ENCODE peak calls at places on chromosome 10, in four cellular contexts. One of them, this sample, is unnamed.

GRCh38 chr10:86651021-86651471 is 3.3 kb upstream of the OPN4 start:
- DNase-seq in PC-9: no peak
- DNase-seq in hepatocyte: no peak
- DNase-seq in GM23248: no peak
- DNase-seq in this sample: no peak

GRCh38 chr10:114911052-114911697 is 26.8 kb upstream of the TRUB1 start:
- DNase-seq in PC-9: no peak
- DNase-seq in hepatocyte: no peak
- DNase-seq in GM23248: no peak
- DNase-seq in this sample: no peak

GRCh38 chr10:67976292-67977245 is 92.1 kb downstream of the SIRT1 start:
- DNase-seq in PC-9: no peak
- DNase-seq in hepatocyte: peak
- DNase-seq in GM23248: peak
- DNase-seq in this sample: no peak

GRCh38 chr10:79139124-79139835 is 70.5 kb downstream of the ZMIZ1 start:
- DNase-seq in PC-9: no peak
- DNase-seq in hepatocyte: peak
- DNase-seq in GM23248: peak
- DNase-seq in this sample: peak

GRCh38 chr10:73251683-73252444 is 580 bp downstream of the MRPS16 start:
- DNase-seq in PC-9: no peak
- DNase-seq in hepatocyte: peak
- DNase-seq in GM23248: peak
- DNase-seq in this sample: no peak

GRCh38 chr10:103685880-103686669 is 169.3 kb downstream of the SH3PXD2A start:
- DNase-seq in PC-9: peak
- DNase-seq in hepatocyte: peak
- DNase-seq in GM23248: peak
- DNase-seq in this sample: peak

GRCh38 chr10:4316166-4316810 is 509.7 kb upstream of the AKR1E2 start:
- DNase-seq in PC-9: no peak
- DNase-seq in hepatocyte: no peak
- DNase-seq in GM23248: peak
- DNase-seq in this sample: peak

GRCh38 chr10:4241724-4242345 is 456.8 kb upstream of the KLF6 start:
- DNase-seq in PC-9: peak
- DNase-seq in hepatocyte: peak
- DNase-seq in GM23248: peak
- DNase-seq in this sample: peak

GRCh38 chr10:27679996-27680395 is 65.6 kb downstream of the MKX start:
- DNase-seq in PC-9: no peak
- DNase-seq in hepatocyte: peak
- DNase-seq in GM23248: peak
- DNase-seq in this sample: peak

GRCh38 chr10:31136951-31137885 is 105.6 kb upstream of the ZNF438 start:
- DNase-seq in PC-9: no peak
- DNase-seq in hepatocyte: no peak
- DNase-seq in GM23248: peak
- DNase-seq in this sample: peak

GRCh38 chr10:75401569-75402485 is at the start of gene ZNF503:
- DNase-seq in PC-9: peak
- DNase-seq in hepatocyte: peak
- DNase-seq in GM23248: peak
- DNase-seq in this sample: peak

GRCh38 chr10:75547391-75548298 is 116.2 kb downstream of the LRMDA start:
- DNase-seq in PC-9: no peak
- DNase-seq in hepatocyte: peak
- DNase-seq in GM23248: peak
- DNase-seq in this sample: peak

GRCh38 chr10:1938317-1938716 is 201.0 kb upstream of the ADARB2 start:
- DNase-seq in PC-9: no peak
- DNase-seq in hepatocyte: no peak
- DNase-seq in GM23248: no peak
- DNase-seq in this sample: no peak

GRCh38 chr10:31059323-31059722 is 27.7 kb upstream of the ZNF438 start:
- DNase-seq in PC-9: no peak
- DNase-seq in hepatocyte: no peak
- DNase-seq in GM23248: peak
- DNase-seq in this sample: peak

GRCh38 chr10:109883859-109884771 is 39.2 kb downstream of the XPNPEP1 start:
- DNase-seq in PC-9: peak
- DNase-seq in hepatocyte: peak
- DNase-seq in GM23248: peak
- DNase-seq in this sample: peak

GRCh38 chr10:119358140-119358512 is 150.8 kb downstream of the GRK5 start:
- DNase-seq in PC-9: no peak
- DNase-seq in hepatocyte: no peak
- DNase-seq in GM23248: no peak
- DNase-seq in this sample: no peak

GRCh38 chr10:60955957-60956425 is 12.0 kb upstream of the RHOBTB1 start:
- DNase-seq in PC-9: peak
- DNase-seq in hepatocyte: peak
- DNase-seq in GM23248: peak
- DNase-seq in this sample: peak

GRCh38 chr10:71282323-71282680 is 36.8 kb upstream of the SLC29A3 start:
- DNase-seq in PC-9: no peak
- DNase-seq in hepatocyte: no peak
- DNase-seq in GM23248: no peak
- DNase-seq in this sample: no peak

GRCh38 chr10:131732631-131733127 is 168.1 kb upstream of the PPP2R2D start:
- DNase-seq in PC-9: no peak
- DNase-seq in hepatocyte: no peak
- DNase-seq in GM23248: no peak
- DNase-seq in this sample: no peak

GRCh38 chr10:96367470-96367869 is 8.7 kb upstream of the OPALIN start:
- DNase-seq in PC-9: no peak
- DNase-seq in hepatocyte: no peak
- DNase-seq in GM23248: no peak
- DNase-seq in this sample: no peak

GRCh38 chr10:78321500-78321899 is 287.8 kb downstream of the RPS24 start:
- DNase-seq in PC-9: no peak
- DNase-seq in hepatocyte: no peak
- DNase-seq in GM23248: no peak
- DNase-seq in this sample: no peak

GRCh38 chr10:5449823-5450222 is 37.5 kb downstream of the NET1 start:
- DNase-seq in PC-9: no peak
- DNase-seq in hepatocyte: peak
- DNase-seq in GM23248: peak
- DNase-seq in this sample: peak

GRCh38 chr10:99658622-99659030 is 683 bp upstream of the ENTPD7 start:
- DNase-seq in PC-9: no peak
- DNase-seq in hepatocyte: peak
- DNase-seq in GM23248: peak
- DNase-seq in this sample: no peak

GRCh38 chr10:269440-270074 is 134.3 kb downstream of the ZMYND11 start:
- DNase-seq in PC-9: no peak
- DNase-seq in hepatocyte: no peak
- DNase-seq in GM23248: no peak
- DNase-seq in this sample: no peak

GRCh38 chr10:130961506-130962239 is 349.8 kb downstream of the TCERG1L start:
- DNase-seq in PC-9: no peak
- DNase-seq in hepatocyte: no peak
- DNase-seq in GM23248: no peak
- DNase-seq in this sample: no peak

GRCh38 chr10:58180633-58181032 is 87.1 kb downstream of the IPMK start:
- DNase-seq in PC-9: peak
- DNase-seq in hepatocyte: no peak
- DNase-seq in GM23248: peak
- DNase-seq in this sample: no peak

GRCh38 chr10:3874988-3875841 is 90.2 kb upstream of the KLF6 start:
- DNase-seq in PC-9: no peak
- DNase-seq in hepatocyte: no peak
- DNase-seq in GM23248: no peak
- DNase-seq in this sample: no peak

GRCh38 chr10:21524131-21524525 is 1.4 kb downstream of the SKIDA1 start:
- DNase-seq in PC-9: no peak
- DNase-seq in hepatocyte: no peak
- DNase-seq in GM23248: no peak
- DNase-seq in this sample: no peak
- TF ChIP-seq EZH2 in PC-9: no peak
- TF ChIP-seq EZH2 in hepatocyte: no peak
- TF ChIP-seq EZH2 in GM23248: no peak
- TF ChIP-seq EZH2 in this sample: no peak

GRCh38 chr10:101226888-101227736 is 2.2 kb downstream of the LBX1 start:
- DNase-seq in PC-9: no peak
- DNase-seq in hepatocyte: no peak
- DNase-seq in GM23248: peak
- DNase-seq in this sample: no peak
- TF ChIP-seq EZH2 in PC-9: no peak
- TF ChIP-seq EZH2 in hepatocyte: peak
- TF ChIP-seq EZH2 in GM23248: peak
- TF ChIP-seq EZH2 in this sample: peak

DNA sequence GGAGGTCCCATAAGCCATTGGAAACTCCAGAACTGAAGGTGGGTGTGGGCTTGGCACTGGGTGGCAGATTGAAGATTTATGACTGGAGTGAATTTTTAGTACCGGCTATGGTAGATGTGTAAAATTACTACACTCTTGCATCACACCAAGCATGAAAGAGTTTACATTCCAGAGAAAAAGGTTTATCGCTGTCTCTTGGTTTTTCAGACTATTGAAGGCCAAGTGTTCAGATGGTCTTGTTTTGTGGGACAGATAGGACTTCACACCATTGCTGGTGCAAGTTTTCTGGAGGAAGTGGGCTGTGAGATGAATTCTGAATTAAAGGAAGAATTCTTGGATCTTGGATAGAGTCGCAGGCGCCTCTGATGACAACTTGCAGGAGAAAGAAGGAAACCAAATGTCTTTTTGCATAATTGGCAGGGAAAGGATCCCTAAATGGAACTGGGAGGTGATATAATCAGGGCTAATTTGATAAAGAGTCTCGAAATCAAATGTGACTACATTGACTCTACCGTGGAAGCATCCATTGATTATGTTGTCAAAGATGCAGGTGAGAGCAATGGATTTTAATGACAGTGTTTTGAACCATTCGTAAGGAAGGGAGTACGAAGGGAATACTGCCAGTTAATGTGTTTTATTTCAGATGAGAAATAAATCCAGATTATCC is 14.2 kb upstream of the NMT2 start:
- DNase-seq in PC-9: no peak
- DNase-seq in hepatocyte: peak
- DNase-seq in GM23248: peak
- DNase-seq in this sample: no peak
- TF ChIP-seq EZH2 in PC-9: no peak
- TF ChIP-seq EZH2 in hepatocyte: no peak
- TF ChIP-seq EZH2 in GM23248: no peak
- TF ChIP-seq EZH2 in this sample: no peak

GRCh38 chr10:81876253-81876731 is 1.3 kb downstream of the NRG3 start:
- DNase-seq in PC-9: no peak
- DNase-seq in hepatocyte: peak
- DNase-seq in GM23248: no peak
- DNase-seq in this sample: no peak
- TF ChIP-seq EZH2 in PC-9: no peak
- TF ChIP-seq EZH2 in hepatocyte: peak
- TF ChIP-seq EZH2 in GM23248: no peak
- TF ChIP-seq EZH2 in this sample: no peak

GRCh38 chr10:133087679-133088523 is at the start of gene ADGRA1:
- DNase-seq in PC-9: no peak
- DNase-seq in hepatocyte: peak
- DNase-seq in GM23248: peak
- DNase-seq in this sample: no peak
- TF ChIP-seq EZH2 in PC-9: no peak
- TF ChIP-seq EZH2 in hepatocyte: peak
- TF ChIP-seq EZH2 in GM23248: no peak
- TF ChIP-seq EZH2 in this sample: peak

DNA sequence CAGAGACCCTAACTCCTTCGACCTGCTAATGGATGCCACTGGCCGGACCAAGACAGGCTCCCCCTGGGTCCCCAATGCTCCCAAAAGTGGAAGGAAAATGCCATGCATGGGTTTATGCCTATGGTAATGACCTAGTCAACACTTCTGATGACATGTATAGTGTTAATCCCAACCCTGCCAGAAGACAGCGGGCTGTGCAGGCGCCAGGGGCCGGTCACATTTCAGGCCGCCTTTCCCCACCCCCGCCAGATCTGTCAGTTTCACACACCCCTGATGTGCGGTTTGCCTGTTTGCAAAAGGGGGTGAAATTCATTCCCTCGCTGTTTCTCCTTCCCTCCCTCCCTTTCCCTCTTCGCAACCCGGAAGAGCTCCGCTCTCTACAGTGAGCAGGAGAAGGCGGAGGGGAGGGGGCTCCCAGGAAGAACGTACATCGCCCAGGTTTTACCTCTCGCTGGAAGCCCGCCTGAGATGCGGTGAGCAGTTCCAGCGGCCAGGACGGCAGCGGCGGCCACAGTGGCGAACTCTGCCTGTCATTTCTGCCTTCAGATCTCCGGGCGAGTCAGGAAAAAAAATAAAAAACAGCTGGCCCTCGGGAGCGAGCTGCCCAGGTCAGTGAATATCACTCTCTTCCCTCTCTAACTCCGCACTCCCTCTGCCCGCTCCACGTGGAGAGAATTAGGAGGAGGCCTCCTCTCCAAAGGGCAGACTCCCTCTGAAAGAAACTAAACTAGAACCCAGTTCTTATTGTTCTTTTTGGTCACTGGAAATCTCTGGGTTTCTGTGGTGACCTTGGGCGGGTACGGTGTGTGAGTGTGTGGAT is 9.4 kb upstream of the GATA3 start:
- DNase-seq in PC-9: peak
- DNase-seq in hepatocyte: peak
- DNase-seq in GM23248: no peak
- DNase-seq in this sample: no peak
- TF ChIP-seq EZH2 in PC-9: no peak
- TF ChIP-seq EZH2 in hepatocyte: peak
- TF ChIP-seq EZH2 in GM23248: no peak
- TF ChIP-seq EZH2 in this sample: peak

GRCh38 chr10:125415964-125416363 is 255.6 kb upstream of the CTBP2 start:
- DNase-seq in PC-9: no peak
- DNase-seq in hepatocyte: no peak
- DNase-seq in GM23248: no peak
- DNase-seq in this sample: no peak
- TF ChIP-seq EZH2 in PC-9: no peak
- TF ChIP-seq EZH2 in hepatocyte: no peak
- TF ChIP-seq EZH2 in GM23248: no peak
- TF ChIP-seq EZH2 in this sample: no peak

DNA sequence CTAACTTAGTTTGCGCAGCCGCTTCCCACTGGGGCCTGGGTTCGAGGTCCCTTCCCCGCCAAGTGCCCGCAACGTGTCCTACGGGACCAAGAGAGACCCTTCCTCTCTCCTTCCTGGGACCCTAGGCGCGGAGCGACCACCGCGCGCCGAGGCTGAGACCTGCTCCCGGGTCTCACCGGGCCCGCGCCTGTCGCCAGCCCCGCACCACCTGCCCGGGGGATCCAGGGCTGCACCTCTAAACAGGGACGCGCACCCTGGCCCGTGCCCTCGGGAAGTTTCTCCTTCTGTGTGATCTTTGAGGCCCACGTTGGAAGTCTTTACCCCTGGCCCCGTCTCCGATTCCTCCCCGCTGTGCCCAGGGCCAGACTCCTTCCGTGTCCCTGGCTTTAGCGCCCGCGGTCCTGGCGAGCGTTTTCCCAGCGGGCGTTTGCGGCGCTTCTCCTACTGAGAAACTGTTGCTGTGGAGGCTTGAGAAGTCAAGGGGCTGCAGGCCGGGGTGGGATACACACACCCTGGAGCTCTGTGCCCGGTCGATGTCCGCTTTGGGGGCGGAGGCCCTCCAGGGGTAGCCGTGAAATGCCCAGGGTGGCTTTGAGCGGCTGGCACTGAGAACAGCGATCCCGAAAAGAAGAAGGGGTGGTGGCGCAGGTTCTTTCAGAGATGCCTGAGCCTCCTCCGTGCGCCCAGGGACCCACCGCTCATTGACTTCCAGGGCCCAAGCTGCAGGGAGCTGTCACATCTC is 575 bp downstream of the PLPP4 start:
- DNase-seq in PC-9: no peak
- DNase-seq in hepatocyte: no peak
- DNase-seq in GM23248: peak
- DNase-seq in this sample: no peak
- TF ChIP-seq EZH2 in PC-9: no peak
- TF ChIP-seq EZH2 in hepatocyte: no peak
- TF ChIP-seq EZH2 in GM23248: no peak
- TF ChIP-seq EZH2 in this sample: no peak